ENCODE peak calls at places on chromosome 20, in ten cellular contexts. Q, K, U, O, I, F, D, G, L and M are unnamed samples.
A peak's percentile ranks its signal among the peaks of the same experiment; 100 is the strongest.

GRCh38 chr20:39144757-39145156 is 182.6 kb downstream of the DHX35 start:
- DNase-seq in Q (no peak), I (no peak), L (no peak), G (no peak), O (no peak), D (no peak), F (no peak), K (no peak), U (no peak), M (no peak)

GRCh38 chr20:36950432-36951197 is 893 bp downstream of the SAMHD1 start:
- DNase-seq in O (no peak), I (no peak), K (peak; percentile 79), G (peak; percentile 82), U (peak; percentile 18), L (peak; percentile 22), Q (no peak), D (no peak), F (peak; percentile 56), M (no peak)

GRCh38 chr20:63521602-63522001 is 1.0 kb downstream of the PPDPF start:
- DNase-seq in F (no peak), I (no peak), L (no peak), O (no peak), K (peak; percentile 70), Q (no peak), G (peak; percentile 32), D (no peak), U (no peak), M (no peak)

GRCh38 chr20:44516491-44516890 is 5.4 kb downstream of the SERINC3 start:
- DNase-seq in G (no peak), U (no peak), O (no peak), I (no peak), Q (no peak), L (no peak), F (no peak), K (no peak), D (no peak), M (no peak)

GRCh38 chr20:25212242-25212641 is 16.7 kb downstream of the ENTPD6 start:
- DNase-seq in F (no peak), K (no peak), G (no peak), I (no peak), D (no peak), U (no peak), Q (no peak), L (no peak), O (no peak), M (no peak)

GRCh38 chr20:57129303-57129702 is 137.1 kb downstream of the BMP7 start:
- DNase-seq in I (no peak), U (no peak), D (no peak), Q (no peak), G (no peak), O (no peak), K (peak; percentile 40), F (no peak), L (no peak), M (no peak)

GRCh38 chr20:63590218-63591146 is 16.4 kb upstream of the HELZ2 start:
- DNase-seq in K (peak; percentile 73), U (no peak), G (no peak), L (no peak), I (no peak), D (no peak), O (no peak), Q (no peak), F (no peak), M (no peak)

GRCh38 chr20:14259691-14260090 is 77.7 kb downstream of the FLRT3 start:
- DNase-seq in K (no peak), U (no peak), F (no peak), O (no peak), G (no peak), L (no peak), I (no peak), D (no peak), Q (no peak), M (peak; percentile 62)

GRCh38 chr20:32609371-32609773 is 24.2 kb upstream of the NOL4L start:
- DNase-seq in U (no peak), G (no peak), I (no peak), O (no peak), Q (no peak), L (no peak), F (no peak), D (no peak), K (no peak), M (no peak)

GRCh38 chr20:58634121-58634817 is 16.8 kb upstream of the STX16 start:
- DNase-seq in Q (no peak), K (no peak), U (no peak), F (no peak), I (no peak), D (no peak), G (no peak), O (no peak), L (no peak), M (peak; percentile 82)

GRCh38 chr20:61439251-61439650 is 187.2 kb downstream of the CDH4 start:
- DNase-seq in F (no peak), U (no peak), O (no peak), K (no peak), I (no peak), G (no peak), L (no peak), D (no peak), Q (no peak), M (no peak)

GRCh38 chr20:63060057-63060991 is 53.6 kb upstream of the BHLHE23 start:
- DNase-seq in G (peak; percentile 71), K (peak; percentile 57), F (peak; percentile 75), I (no peak), O (no peak), Q (peak; percentile 88), U (no peak), D (no peak), L (no peak), M (peak; percentile 76)

GRCh38 chr20:36361406-36361805 is 55.3 kb downstream of the DLGAP4 start:
- DNase-seq in Q (no peak), I (no peak), G (no peak), F (no peak), L (no peak), K (no peak), O (no peak), D (no peak), U (no peak), M (no peak)

GRCh38 chr20:25273541-25274358 is 25.9 kb downstream of the PYGB start:
- DNase-seq in F (no peak), O (no peak), K (peak; percentile 62), Q (peak; percentile 69), G (no peak), L (peak; percentile 64), D (peak; percentile 70), I (no peak), U (no peak), M (no peak)

GRCh38 chr20:4702562-4703280 is 19.0 kb upstream of the PRND start:
- DNase-seq in D (no peak), L (no peak), O (no peak), Q (no peak), G (peak; percentile 30), I (no peak), U (no peak), K (no peak), F (no peak), M (no peak)

GRCh38 chr20:18314786-18315406 is 26.6 kb downstream of the ZNF133 start:
- DNase-seq in K (no peak), O (no peak), G (peak; percentile 96), L (no peak), U (no peak), F (peak; percentile 7), Q (no peak), I (no peak), D (no peak), M (no peak)

GRCh38 chr20:58219342-58219700 is 9.1 kb downstream of the ANKRD60 start:
- DNase-seq in U (no peak), F (no peak), D (no peak), O (no peak), I (no peak), K (no peak), L (no peak), Q (no peak), G (peak; percentile 88), M (no peak)

GRCh38 chr20:44723391-44723790 is 8.2 kb downstream of the CCN5 start:
- DNase-seq in O (no peak), L (no peak), Q (no peak), F (no peak), G (no peak), D (no peak), K (peak; percentile 20), U (no peak), I (no peak), M (no peak)

GRCh38 chr20:44092551-44093248 is 94.3 kb downstream of the JPH2 start:
- DNase-seq in F (peak; percentile 36), Q (no peak), O (no peak), L (no peak), K (no peak), I (no peak), U (no peak), D (no peak), G (peak; percentile 76), M (peak; percentile 51)

GRCh38 chr20:46229478-46229877 is 78.8 kb downstream of the CDH22 start:
- DNase-seq in I (no peak), F (peak; percentile 18), K (no peak), L (no peak), Q (no peak), G (peak; percentile 17), O (peak; percentile 54), D (no peak), U (no peak), M (no peak)

GRCh38 chr20:37890643-37891042 is 12.3 kb upstream of the VSTM2L start:
- DNase-seq in K (no peak), F (no peak), U (no peak), L (no peak), G (no peak), O (no peak), Q (no peak), D (no peak), I (no peak), M (no peak)

GRCh38 chr20:31475032-31475431 is at the start of the genes DEFB124 and REM1:
- DNase-seq in D (no peak), L (no peak), G (no peak), Q (no peak), U (no peak), O (no peak), K (peak; percentile 91), F (no peak), I (no peak), M (no peak)

GRCh38 chr20:46256293-46256692 is 52.0 kb downstream of the CDH22 start:
- DNase-seq in I (no peak), U (no peak), K (no peak), O (no peak), L (no peak), D (no peak), G (no peak), F (no peak), Q (no peak), M (no peak)

GRCh38 chr20:10490706-10491105 is 55.6 kb downstream of the SLX4IP start:
- DNase-seq in K (no peak), L (no peak), G (no peak), I (no peak), F (no peak), D (no peak), U (no peak), O (no peak), Q (no peak), M (peak; percentile 77)

GRCh38 chr20:8932192-8933150 is 136.4 kb upstream of the PLCB4 start:
- DNase-seq in U (no peak), G (peak; percentile 68), F (peak; percentile 37), L (no peak), K (no peak), I (no peak), Q (no peak), O (no peak), D (no peak), M (no peak)

GRCh38 chr20:16063876-16064275 is 509.4 kb downstream of the KIF16B start:
- DNase-seq in Q (no peak), L (no peak), D (no peak), K (no peak), I (no peak), G (no peak), O (no peak), F (no peak), U (no peak), M (no peak)

GRCh38 chr20:45229264-45230056 is 8.3 kb downstream of the SEMG2 start:
- DNase-seq in F (peak; percentile 12), G (peak; percentile 45), I (no peak), K (no peak), L (no peak), D (no peak), Q (no peak), O (no peak), U (peak; percentile 50), M (no peak)

GRCh38 chr20:52076164-52076563 is 115.4 kb downstream of the ZFP64 start:
- DNase-seq in L (no peak), F (no peak), D (no peak), O (no peak), I (no peak), U (no peak), G (no peak), K (no peak), Q (peak; percentile 1), M (peak; percentile 19)